ENCODE peak calls at places on chromosomes 2 and 18, in eight cellular contexts. N is keratinocyte, X is fibroblast of the aortic adventitia, E is kidney epithelial cell, K is H1, F is left ventricle myocardium inferior, B is hepatocyte, O is lung. M is an unnamed sample.

GRCh38 chr18:74242451-74243096 is 49.2 kb downstream of the CYB5A start:
- DNase-seq in E (no peak), K (no peak), N (no peak), X (peak; percentile 20), F (no peak), B (peak; percentile 41), O (no peak), M (no peak)

GRCh38 chr2:170886391-170886790 is 42.7 kb upstream of the GORASP2 start:
- DNase-seq in F (no peak), O (no peak), B (no peak), K (no peak), X (peak; percentile 42), N (peak; percentile 79), E (peak; percentile 65), M (no peak)

GRCh38 chr2:215773728-215774127 is 239.6 kb downstream of the MREG start:
- DNase-seq in F (no peak), O (no peak), B (peak; percentile 25), E (peak; percentile 80), N (no peak), X (peak; percentile 98), K (no peak), M (no peak)

GRCh38 chr2:23133196-23133595 is 251.8 kb upstream of the KLHL29 start:
- DNase-seq in F (no peak), B (no peak), N (no peak), K (no peak), E (no peak), X (no peak), O (no peak), M (no peak)

GRCh38 chr2:18339326-18339725 is 221.1 kb downstream of the RDH14 start:
- DNase-seq in N (no peak), K (no peak), B (no peak), F (no peak), E (no peak), X (peak; percentile 50), O (no peak), M (no peak)

GRCh38 chr2:37039580-37039979 is 44.6 kb downstream of the HEATR5B start:
- DNase-seq in N (no peak), B (peak; percentile 10), K (no peak), O (no peak), X (no peak), E (no peak), F (no peak), M (no peak)

GRCh38 chr2:39368376-39368775 is 68.7 kb downstream of the MAP4K3 start:
- DNase-seq in E (no peak), N (no peak), K (no peak), X (no peak), B (no peak), O (no peak), F (no peak), M (no peak)

GRCh38 chr2:186526281-186526680 is 40.2 kb downstream of the ZC3H15 start:
- DNase-seq in K (no peak), X (no peak), B (no peak), O (no peak), N (no peak), F (no peak), E (no peak), M (no peak)

GRCh38 chr2:239369631-239370161 is 31.1 kb downstream of the HDAC4 start:
- DNase-seq in K (no peak), E (peak; percentile 34), B (no peak), X (no peak), O (peak; percentile 34), F (no peak), N (no peak), M (peak; percentile 85)

GRCh38 chr2:116489944-116490343 is 1324.5 kb upstream of the DDX18 start:
- DNase-seq in K (no peak), X (no peak), E (no peak), F (no peak), N (no peak), O (no peak), B (no peak), M (no peak)

GRCh38 chr2:109322646-109323045 is 193.6 kb downstream of the SH3RF3 start:
- DNase-seq in B (no peak), F (no peak), K (no peak), O (no peak), N (no peak), E (no peak), X (no peak), M (no peak)

GRCh38 chr18:75478996-75479870 is 51.7 kb upstream of the SMIM21 start:
- DNase-seq in N (peak; percentile 13), K (no peak), X (peak; percentile 79), O (no peak), F (no peak), E (no peak), B (peak; percentile 62), M (no peak)

GRCh38 chr18:31275722-31276463 is 42.1 kb upstream of the DSG1 start:
- DNase-seq in F (no peak), B (peak; percentile 23), K (no peak), E (no peak), O (no peak), N (no peak), X (no peak), M (peak; percentile 26)

GRCh38 chr2:70523996-70524965 is 29.3 kb downstream of the TGFA start:
- DNase-seq in E (peak; percentile 88), X (peak; percentile 80), F (peak; percentile 16), N (peak; percentile 95), B (no peak), O (peak; percentile 78), K (peak; percentile 53), M (peak; percentile 64)

GRCh38 chr2:101775636-101776035 is 78.1 kb downstream of the MAP4K4 start:
- DNase-seq in N (no peak), O (no peak), B (no peak), X (no peak), K (no peak), E (no peak), F (no peak), M (no peak)

GRCh38 chr2:191917967-191918651 is 71.2 kb upstream of the CAVIN2 start:
- DNase-seq in E (no peak), B (no peak), O (no peak), K (no peak), N (no peak), X (peak; percentile 61), F (no peak), M (no peak)

GRCh38 chr2:88016086-88016947 is at the start of gene RNU2-63P:
- DNase-seq in O (peak; percentile 61), B (peak; percentile 89), E (peak; percentile 74), X (peak; percentile 74), F (peak; percentile 67), K (peak; percentile 91), N (peak; percentile 76), M (peak; percentile 94)

GRCh38 chr2:130744287-130745117 is 10.8 kb upstream of the AMER3 start:
- DNase-seq in K (peak; percentile 47), O (no peak), B (peak; percentile 77), E (no peak), N (no peak), F (peak; percentile 25), X (no peak), M (peak; percentile 68)

GRCh38 chr2:114442545-114442944 is at the start of gene DPP10:
- DNase-seq in E (peak; percentile 1), X (no peak), F (no peak), K (peak; percentile 76), B (peak; percentile 66), N (no peak), O (no peak), M (no peak)

GRCh38 chr18:41989508-41989907 is 34.5 kb downstream of the PIK3C3 start:
- DNase-seq in N (no peak), E (no peak), B (no peak), O (no peak), F (no peak), K (no peak), X (no peak), M (no peak)

GRCh38 chr2:229270551-229271410 is at the start of gene PID1:
- DNase-seq in B (peak; percentile 86), F (peak; percentile 47), E (no peak), O (no peak), K (peak; percentile 71), X (peak; percentile 85), N (no peak), M (peak; percentile 90)
- H3K4me3 ChIP-seq in B (peak within 1 kb of the TSS; percentile 100), F (peak within 1 kb of the TSS; percentile 79), E (peak within 1 kb of the TSS; percentile 46), O (peak within 1 kb of the TSS; percentile 83), K (peak within 1 kb of the TSS; percentile 83), X (peak within 1 kb of the TSS; percentile 81), N (peak within 1 kb of the TSS; percentile 75), M (peak within 1 kb of the TSS; percentile 69)

DNA sequence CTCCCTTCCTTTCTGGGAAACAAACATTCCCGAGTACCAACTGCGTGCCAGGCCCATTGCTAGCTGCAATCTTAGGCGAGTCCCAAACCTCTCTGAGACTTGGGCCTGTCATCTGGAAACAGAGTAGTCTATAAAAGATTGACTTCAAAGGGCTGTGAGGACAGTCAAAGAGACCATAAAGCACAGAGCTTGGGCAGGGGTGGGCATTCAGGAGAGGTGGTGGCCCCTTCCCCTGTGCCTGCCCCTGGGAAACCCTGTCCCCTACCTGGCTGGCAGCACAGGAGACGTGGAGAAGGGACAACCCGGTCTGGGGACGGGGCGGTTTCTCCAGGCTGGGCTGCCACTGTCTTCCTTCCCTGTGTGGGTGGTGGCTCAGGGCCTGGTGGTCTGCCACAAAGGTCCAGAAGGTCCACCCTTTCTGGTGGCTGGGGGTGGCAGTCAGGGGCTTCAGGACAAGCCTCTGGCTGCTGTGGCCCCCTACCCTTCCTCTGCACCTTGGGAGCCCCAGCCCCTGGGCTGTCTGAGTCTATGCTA is 33.9 kb upstream of the FOSL2 start:
- DNase-seq in F (no peak), N (no peak), K (no peak), B (no peak), X (no peak), O (no peak), E (no peak), M (no peak)
- H3K4me3 ChIP-seq in F (no peak overlapping the region), N (no peak overlapping the region), K (no peak overlapping the region), B (no peak overlapping the region), X (no peak overlapping the region), O (no peak overlapping the region), E (no peak overlapping the region), M (no peak overlapping the region)

GRCh38 chr2:225400060-225400511 is 576 bp downstream of the NYAP2 start:
- DNase-seq in B (peak; percentile 76), K (peak; percentile 65), F (no peak), X (peak; percentile 68), N (no peak), O (no peak), E (peak; percentile 29), M (no peak)
- H3K4me3 ChIP-seq in B (no peak overlapping the region), K (no peak overlapping the region), F (no peak overlapping the region), X (no peak overlapping the region), N (no peak overlapping the region), O (no peak overlapping the region), E (no peak overlapping the region), M (no peak overlapping the region)

GRCh38 chr2:42567806-42568429 is 514 bp upstream of the MTA3 start:
- DNase-seq in N (no peak), O (peak; percentile 29), X (no peak), F (no peak), B (peak; percentile 63), E (no peak), K (peak; percentile 85), M (peak; percentile 84)

GRCh38 chr2:42566006-42566405 is 2.4 kb upstream of the MTA3 start:
- DNase-seq in E (no peak), F (no peak), N (no peak), O (no peak), K (no peak), B (no peak), X (no peak), M (no peak)

GRCh38 chr2:42566837-42567251 is 1.6 kb upstream of the MTA3 start:
- DNase-seq in O (no peak), F (no peak), K (no peak), E (no peak), X (no peak), B (no peak), N (no peak), M (no peak)

GRCh38 chr2:42568431-42569115 is at the start of gene MTA3:
- DNase-seq in B (peak; percentile 80), F (peak; percentile 74), K (peak; percentile 84), X (peak; percentile 8), N (no peak), O (peak; percentile 51), E (no peak), M (peak; percentile 30)

GRCh38 chr2:42567389-42567788 is 1.0 kb upstream of the MTA3 start:
- DNase-seq in E (no peak), F (no peak), O (no peak), X (peak; percentile 42), K (no peak), B (peak; percentile 44), N (no peak), M (no peak)
- H3K4me3 ChIP-seq in E (no peak overlapping the region), F (no peak overlapping the region), O (no peak overlapping the region), X (no peak overlapping the region), K (peak overlapping the region; percentile 81), B (no peak overlapping the region), N (no peak overlapping the region), M (no peak overlapping the region)

M was measured in lower leg skin.